ENCODE peak calls at places on chromosome 22, in five cellular contexts. One of them, this sample, is unnamed.

GRCh38 chr22:45533731-45534130 is 31.0 kb downstream of the FBLN1 start:
- DNase-seq in heart left ventricle: no peak
- DNase-seq in IMR-90: no peak
- DNase-seq in neural crest cell: no peak
- DNase-seq in hepatocyte: no peak
- DNase-seq in this sample: no peak

GRCh38 chr22:49203091-49203862 is 624.4 kb downstream of the BRD1 start:
- DNase-seq in heart left ventricle: no peak
- DNase-seq in IMR-90: no peak
- DNase-seq in neural crest cell: no peak
- DNase-seq in hepatocyte: no peak
- DNase-seq in this sample: peak; percentile 80

GRCh38 chr22:22948651-22949611 is 61.3 kb downstream of the IGLL5 start:
- DNase-seq in heart left ventricle: no peak
- DNase-seq in IMR-90: peak; percentile 8
- DNase-seq in neural crest cell: no peak
- DNase-seq in hepatocyte: peak; percentile 63
- DNase-seq in this sample: peak; percentile 62

GRCh38 chr22:28882545-28882877 is 861 bp upstream of the ZNRF3 start:
- DNase-seq in heart left ventricle: peak; percentile 29
- DNase-seq in IMR-90: no peak
- DNase-seq in neural crest cell: no peak
- DNase-seq in hepatocyte: peak; percentile 35
- DNase-seq in this sample: no peak

GRCh38 chr22:24583221-24583971 is 9.5 kb downstream of the LRRC75B start:
- DNase-seq in heart left ventricle: no peak
- DNase-seq in IMR-90: peak; percentile 15
- DNase-seq in neural crest cell: no peak
- DNase-seq in hepatocyte: peak; percentile 58
- DNase-seq in this sample: no peak

GRCh38 chr22:24984122-24984521 is 31.6 kb downstream of the KIAA1671 start:
- DNase-seq in heart left ventricle: no peak
- DNase-seq in IMR-90: no peak
- DNase-seq in neural crest cell: no peak
- DNase-seq in hepatocyte: no peak
- DNase-seq in this sample: no peak

GRCh38 chr22:44719586-44720368 is 17.8 kb downstream of the PRR5 start:
- DNase-seq in heart left ventricle: no peak
- DNase-seq in IMR-90: no peak
- DNase-seq in neural crest cell: no peak
- DNase-seq in hepatocyte: peak; percentile 70
- DNase-seq in this sample: no peak

GRCh38 chr22:29078036-29078868 is 5.4 kb downstream of the KREMEN1 start:
- DNase-seq in heart left ventricle: no peak
- DNase-seq in IMR-90: no peak
- DNase-seq in neural crest cell: no peak
- DNase-seq in hepatocyte: no peak
- DNase-seq in this sample: no peak

GRCh38 chr22:49011769-49012598 is 815.7 kb downstream of the BRD1 start:
- DNase-seq in heart left ventricle: no peak
- DNase-seq in IMR-90: no peak
- DNase-seq in neural crest cell: no peak
- DNase-seq in hepatocyte: no peak
- DNase-seq in this sample: peak; percentile 83

GRCh38 chr22:30887418-30887817 is 81.2 kb downstream of the MORC2 start:
- DNase-seq in heart left ventricle: no peak
- DNase-seq in IMR-90: no peak
- DNase-seq in neural crest cell: no peak
- DNase-seq in hepatocyte: no peak
- DNase-seq in this sample: no peak

GRCh38 chr22:48224332-48224731 is 1461.9 kb downstream of the TBC1D22A start:
- DNase-seq in heart left ventricle: no peak
- DNase-seq in IMR-90: no peak
- DNase-seq in neural crest cell: no peak
- DNase-seq in hepatocyte: no peak
- DNase-seq in this sample: peak; percentile 46

GRCh38 chr22:49962751-49963646 is 2.4 kb downstream of the PIM3 start:
- DNase-seq in heart left ventricle: peak; percentile 31
- DNase-seq in IMR-90: no peak
- DNase-seq in neural crest cell: no peak
- DNase-seq in hepatocyte: peak; percentile 30
- DNase-seq in this sample: no peak

GRCh38 chr22:42344391-42344861 is 74.0 kb upstream of the TCF20 start:
- DNase-seq in heart left ventricle: no peak
- DNase-seq in IMR-90: no peak
- DNase-seq in neural crest cell: no peak
- DNase-seq in hepatocyte: peak; percentile 45
- DNase-seq in this sample: no peak

GRCh38 chr22:23070418-23071162 is at the start of gene GNAZ:
- DNase-seq in heart left ventricle: no peak
- DNase-seq in IMR-90: no peak
- DNase-seq in neural crest cell: peak; percentile 36
- DNase-seq in hepatocyte: peak; percentile 51
- DNase-seq in this sample: no peak

GRCh38 chr22:21714784-21715183 is 20.8 kb downstream of the YPEL1 start:
- DNase-seq in heart left ventricle: no peak
- DNase-seq in IMR-90: peak; percentile 27
- DNase-seq in neural crest cell: no peak
- DNase-seq in hepatocyte: no peak
- DNase-seq in this sample: no peak

GRCh38 chr22:35915477-35916013 is 113.1 kb downstream of the RBFOX2 start:
- DNase-seq in heart left ventricle: no peak
- DNase-seq in IMR-90: peak; percentile 66
- DNase-seq in neural crest cell: no peak
- DNase-seq in hepatocyte: no peak
- DNase-seq in this sample: no peak

GRCh38 chr22:22886546-22886945 is 1.1 kb upstream of the IGLL5 start:
- DNase-seq in heart left ventricle: no peak
- DNase-seq in IMR-90: no peak
- DNase-seq in neural crest cell: no peak
- DNase-seq in hepatocyte: no peak
- DNase-seq in this sample: no peak

GRCh38 chr22:32531955-32532818 is 57.6 kb downstream of the FBXO7 start:
- DNase-seq in heart left ventricle: peak; percentile 93
- DNase-seq in IMR-90: peak; percentile 93
- DNase-seq in neural crest cell: peak; percentile 19
- DNase-seq in hepatocyte: peak; percentile 56
- DNase-seq in this sample: peak; percentile 92

GRCh38 chr22:35622132-35622913 is 5.2 kb upstream of the MB start:
- DNase-seq in heart left ventricle: peak; percentile 67
- DNase-seq in IMR-90: no peak
- DNase-seq in neural crest cell: no peak
- DNase-seq in hepatocyte: peak; percentile 39
- DNase-seq in this sample: no peak

GRCh38 chr22:30575011-30575671 is 676 bp upstream of the GAL3ST1 start:
- DNase-seq in heart left ventricle: no peak
- DNase-seq in IMR-90: peak; percentile 70
- DNase-seq in neural crest cell: no peak
- DNase-seq in hepatocyte: peak; percentile 36
- DNase-seq in this sample: no peak

GRCh38 chr22:19759459-19759993 is 1.1 kb upstream of the TBX1 start:
- DNase-seq in heart left ventricle: no peak
- DNase-seq in IMR-90: no peak
- DNase-seq in neural crest cell: no peak
- DNase-seq in hepatocyte: no peak
- DNase-seq in this sample: no peak
- TF ChIP-seq CTCF in heart left ventricle: no peak
- TF ChIP-seq CTCF in IMR-90: no peak
- TF ChIP-seq CTCF in neural crest cell: no peak
- TF ChIP-seq CTCF in hepatocyte: no peak
- TF ChIP-seq CTCF in this sample: no peak

DNA sequence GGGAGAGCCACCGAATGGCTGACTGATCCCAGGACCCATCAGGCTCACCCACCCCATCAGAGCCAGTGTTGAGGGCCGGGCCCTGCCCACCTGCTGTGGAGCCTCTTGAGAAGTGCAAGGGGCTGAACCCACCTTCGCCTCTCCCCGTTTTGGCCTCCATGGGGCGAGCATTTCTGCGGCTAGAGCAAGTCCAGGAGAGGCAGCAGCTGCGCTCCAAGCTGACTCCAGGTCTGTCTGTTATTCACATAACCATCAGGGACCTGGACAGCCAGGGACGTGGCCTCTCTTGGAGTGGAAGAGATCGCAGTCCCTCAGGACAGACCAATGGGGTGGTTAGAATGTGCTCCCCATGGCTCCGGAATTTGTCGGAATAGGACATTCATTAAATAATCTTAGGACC is 231.8 kb downstream of the TBC1D22A start:
- DNase-seq in heart left ventricle: no peak
- DNase-seq in IMR-90: no peak
- DNase-seq in neural crest cell: no peak
- DNase-seq in hepatocyte: no peak
- DNase-seq in this sample: no peak
- TF ChIP-seq CTCF in heart left ventricle: no peak
- TF ChIP-seq CTCF in IMR-90: no peak
- TF ChIP-seq CTCF in neural crest cell: no peak
- TF ChIP-seq CTCF in hepatocyte: no peak
- TF ChIP-seq CTCF in this sample: no peak

DNA sequence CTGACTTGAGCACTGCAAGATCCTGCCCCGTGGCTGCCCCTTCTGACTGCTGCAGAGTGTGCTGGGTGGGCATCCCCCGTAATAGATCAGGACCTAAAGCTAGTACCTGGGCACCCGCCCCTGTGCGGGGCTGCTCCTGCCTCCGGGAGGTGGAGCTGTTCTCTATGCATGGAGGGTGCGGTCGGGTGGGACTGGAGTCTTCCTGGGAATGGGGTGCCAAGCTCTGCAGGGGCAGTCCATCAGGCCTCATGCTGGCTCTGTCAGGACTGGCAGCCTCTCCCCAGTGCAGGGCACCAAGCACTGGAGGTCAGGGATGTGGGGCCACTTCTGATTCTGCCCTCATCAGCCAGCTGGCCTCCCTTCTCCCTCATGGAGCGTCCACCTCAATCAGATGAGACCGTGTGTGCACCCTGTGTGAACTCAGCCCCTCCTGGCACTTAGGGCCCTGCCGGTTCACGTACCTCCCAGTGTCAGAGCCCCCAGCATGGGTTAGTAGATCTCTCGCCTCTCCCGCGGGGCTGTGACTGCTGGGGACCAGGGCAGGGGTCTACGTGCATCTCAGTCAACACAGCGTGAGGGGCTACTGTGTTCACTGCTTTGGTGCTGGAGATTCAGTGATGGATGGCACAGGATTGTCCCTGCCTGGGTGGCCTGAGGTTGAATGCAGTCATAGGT is 30.7 kb downstream of the MPPED1 start:
- DNase-seq in heart left ventricle: no peak
- DNase-seq in IMR-90: no peak
- DNase-seq in neural crest cell: no peak
- DNase-seq in hepatocyte: no peak
- DNase-seq in this sample: no peak
- TF ChIP-seq CTCF in heart left ventricle: no peak
- TF ChIP-seq CTCF in IMR-90: no peak
- TF ChIP-seq CTCF in neural crest cell: no peak
- TF ChIP-seq CTCF in hepatocyte: no peak
- TF ChIP-seq CTCF in this sample: no peak

GRCh38 chr22:38698407-38699094 is 2.2 kb downstream of the JOSD1 start:
- DNase-seq in heart left ventricle: no peak
- DNase-seq in IMR-90: no peak
- DNase-seq in neural crest cell: no peak
- DNase-seq in hepatocyte: no peak
- DNase-seq in this sample: no peak

GRCh38 chr22:38699143-38699542 is 1.6 kb downstream of the JOSD1 start:
- DNase-seq in heart left ventricle: no peak
- DNase-seq in IMR-90: no peak
- DNase-seq in neural crest cell: no peak
- DNase-seq in hepatocyte: no peak
- DNase-seq in this sample: no peak

GRCh38 chr22:38700789-38701628 is at the start of gene JOSD1:
- DNase-seq in heart left ventricle: peak; percentile 95
- DNase-seq in IMR-90: peak; percentile 95
- DNase-seq in neural crest cell: peak; percentile 93
- DNase-seq in hepatocyte: peak; percentile 98
- DNase-seq in this sample: peak; percentile 97

GRCh38 chr22:38700271-38700788 is 413 bp downstream of the JOSD1 start:
- DNase-seq in heart left ventricle: peak; percentile 80
- DNase-seq in IMR-90: no peak
- DNase-seq in neural crest cell: no peak
- DNase-seq in hepatocyte: no peak
- DNase-seq in this sample: no peak

DNA sequence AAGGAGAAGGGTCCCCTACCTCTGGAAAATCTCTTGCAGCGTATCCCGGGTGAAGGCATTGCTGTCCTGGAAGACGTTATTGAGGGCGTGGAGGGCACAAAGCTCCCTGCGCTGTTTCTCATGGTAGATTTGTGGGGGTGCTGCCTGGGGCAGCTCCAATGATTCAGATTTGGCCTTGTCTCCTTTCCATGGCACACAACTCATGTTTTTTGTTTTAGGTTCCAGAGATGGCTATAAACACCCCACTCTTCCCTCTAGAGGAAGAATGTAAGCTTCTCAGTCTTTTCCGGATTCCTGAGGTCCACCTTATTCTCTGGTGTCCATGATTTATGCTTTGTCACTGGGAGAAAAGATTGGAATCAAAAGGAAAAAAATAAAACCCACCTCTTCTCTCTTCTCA is 959 bp downstream of the JOSD1 start:
- DNase-seq in heart left ventricle: no peak
- DNase-seq in IMR-90: peak; percentile 62
- DNase-seq in neural crest cell: no peak
- DNase-seq in hepatocyte: peak; percentile 29
- DNase-seq in this sample: no peak
- TF ChIP-seq CTCF in heart left ventricle: no peak
- TF ChIP-seq CTCF in IMR-90: no peak
- TF ChIP-seq CTCF in neural crest cell: no peak
- TF ChIP-seq CTCF in hepatocyte: no peak
- TF ChIP-seq CTCF in this sample: peak; percentile 14

DNA sequence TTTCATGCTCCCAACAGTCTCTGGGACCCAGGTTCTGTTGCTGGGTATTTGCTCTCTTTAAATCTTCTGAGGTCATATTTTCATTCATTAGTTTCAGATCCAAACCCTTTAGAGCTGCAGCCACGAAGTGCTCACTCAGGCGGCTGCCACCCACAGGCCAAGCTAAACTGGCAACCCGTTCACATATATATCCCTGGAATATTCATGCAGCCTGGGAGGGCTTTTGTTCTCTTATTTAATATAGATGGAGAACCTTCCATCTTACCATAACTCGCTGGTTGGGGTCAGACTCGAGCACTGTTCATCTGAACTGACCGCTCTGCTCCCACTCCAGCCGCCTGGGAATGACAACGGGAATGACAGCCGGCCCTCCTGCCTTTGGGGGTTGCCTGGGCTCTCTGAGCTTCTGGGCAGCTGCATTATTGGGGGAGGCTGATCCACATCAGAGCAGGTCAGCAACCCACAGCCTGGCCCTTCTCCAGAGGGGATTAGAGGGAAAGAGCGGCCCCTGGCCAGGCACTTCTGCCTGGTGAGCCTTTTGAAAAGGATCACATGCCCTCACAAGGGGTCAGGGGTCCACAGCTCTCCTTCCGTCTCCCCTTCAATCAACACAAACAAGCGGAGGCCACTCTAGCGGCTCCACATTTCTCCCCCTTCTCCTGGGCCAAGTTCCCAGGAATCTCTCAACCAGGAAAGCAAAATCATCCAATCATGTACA is 11.9 kb downstream of the TMEM184B start:
- DNase-seq in heart left ventricle: no peak
- DNase-seq in IMR-90: peak; percentile 29
- DNase-seq in neural crest cell: no peak
- DNase-seq in hepatocyte: no peak
- DNase-seq in this sample: no peak
- TF ChIP-seq CTCF in heart left ventricle: peak; percentile 10
- TF ChIP-seq CTCF in IMR-90: peak; percentile 25
- TF ChIP-seq CTCF in neural crest cell: no peak
- TF ChIP-seq CTCF in hepatocyte: no peak
- TF ChIP-seq CTCF in this sample: no peak